ENCODE peak calls at places on chromosomes 7 and 10, in five cellular contexts. One of them, this sample, is unnamed. For H3K4me1, the result is how much of the 10 kb centered on the place peaks cover.

GRCh38 chr7:158824028-158824427 is 5.3 kb downstream of the ESYT2 start:
- DNase-seq in body of pancreas: peak
- DNase-seq in A549: no peak
- DNase-seq in tibial nerve: no peak
- DNase-seq in CD4-positive, CD25-positive, alpha-beta regulatory T cell: peak
- DNase-seq in this sample: peak

GRCh38 chr7:94654764-94655561 is 970 bp downstream of the SGCE start:
- DNase-seq in body of pancreas: peak
- DNase-seq in A549: no peak
- DNase-seq in tibial nerve: no peak
- DNase-seq in CD4-positive, CD25-positive, alpha-beta regulatory T cell: no peak
- DNase-seq in this sample: peak

GRCh38 chr7:147412109-147412508 is 1178.5 kb upstream of the C7orf33 start:
- DNase-seq in body of pancreas: no peak
- DNase-seq in A549: no peak
- DNase-seq in tibial nerve: no peak
- DNase-seq in CD4-positive, CD25-positive, alpha-beta regulatory T cell: no peak
- DNase-seq in this sample: no peak

GRCh38 chr7:94888542-94888941 is 18.9 kb upstream of the PPP1R9A start:
- DNase-seq in body of pancreas: peak
- DNase-seq in A549: peak
- DNase-seq in tibial nerve: no peak
- DNase-seq in CD4-positive, CD25-positive, alpha-beta regulatory T cell: no peak
- DNase-seq in this sample: no peak

GRCh38 chr7:84194484-84195260 is at the start of gene SEMA3A:
- DNase-seq in body of pancreas: peak
- DNase-seq in A549: peak
- DNase-seq in tibial nerve: no peak
- DNase-seq in CD4-positive, CD25-positive, alpha-beta regulatory T cell: no peak
- DNase-seq in this sample: peak

GRCh38 chr10:58291538-58292174 is 22.7 kb downstream of the CISD1 start:
- DNase-seq in body of pancreas: peak
- DNase-seq in A549: peak
- DNase-seq in tibial nerve: no peak
- DNase-seq in CD4-positive, CD25-positive, alpha-beta regulatory T cell: no peak
- DNase-seq in this sample: no peak

GRCh38 chr7:99752354-99752753 is 17.4 kb upstream of the CYP3A7 start:
- DNase-seq in body of pancreas: peak
- DNase-seq in A549: no peak
- DNase-seq in tibial nerve: no peak
- DNase-seq in CD4-positive, CD25-positive, alpha-beta regulatory T cell: no peak
- DNase-seq in this sample: no peak

GRCh38 chr10:12400266-12400931 is 51.1 kb downstream of the CAMK1D start:
- DNase-seq in body of pancreas: no peak
- DNase-seq in A549: no peak
- DNase-seq in tibial nerve: no peak
- DNase-seq in CD4-positive, CD25-positive, alpha-beta regulatory T cell: no peak
- DNase-seq in this sample: no peak

GRCh38 chr10:3960496-3960895 is 175.5 kb upstream of the KLF6 start:
- DNase-seq in body of pancreas: no peak
- DNase-seq in A549: no peak
- DNase-seq in tibial nerve: no peak
- DNase-seq in CD4-positive, CD25-positive, alpha-beta regulatory T cell: no peak
- DNase-seq in this sample: no peak

GRCh38 chr7:84900215-84900614 is 286.6 kb downstream of the SEMA3D start:
- DNase-seq in body of pancreas: no peak
- DNase-seq in A549: no peak
- DNase-seq in tibial nerve: no peak
- DNase-seq in CD4-positive, CD25-positive, alpha-beta regulatory T cell: no peak
- DNase-seq in this sample: no peak

GRCh38 chr7:45292481-45292880 is 134.9 kb downstream of the RAMP3 start:
- DNase-seq in body of pancreas: no peak
- DNase-seq in A549: no peak
- DNase-seq in tibial nerve: no peak
- DNase-seq in CD4-positive, CD25-positive, alpha-beta regulatory T cell: no peak
- DNase-seq in this sample: no peak

GRCh38 chr7:76303829-76304505 is 1.5 kb downstream of the HSPB1 start:
- DNase-seq in body of pancreas: no peak
- DNase-seq in A549: no peak
- DNase-seq in tibial nerve: no peak
- DNase-seq in CD4-positive, CD25-positive, alpha-beta regulatory T cell: no peak
- DNase-seq in this sample: no peak

GRCh38 chr7:102286237-102287081 is at the start of gene SH2B2:
- DNase-seq in body of pancreas: peak
- DNase-seq in A549: no peak
- DNase-seq in tibial nerve: peak
- DNase-seq in CD4-positive, CD25-positive, alpha-beta regulatory T cell: peak
- DNase-seq in this sample: peak

GRCh38 chr7:92614586-92615237 is 24.5 kb upstream of the FAM133B start:
- DNase-seq in body of pancreas: peak
- DNase-seq in A549: no peak
- DNase-seq in tibial nerve: no peak
- DNase-seq in CD4-positive, CD25-positive, alpha-beta regulatory T cell: no peak
- DNase-seq in this sample: no peak

GRCh38 chr10:131570716-131571307 is 259.3 kb upstream of the TCERG1L start:
- DNase-seq in body of pancreas: no peak
- DNase-seq in A549: no peak
- DNase-seq in tibial nerve: no peak
- DNase-seq in CD4-positive, CD25-positive, alpha-beta regulatory T cell: no peak
- DNase-seq in this sample: no peak

GRCh38 chr10:63120554-63120953 is 12.6 kb upstream of the NRBF2 start:
- DNase-seq in body of pancreas: peak
- DNase-seq in A549: no peak
- DNase-seq in tibial nerve: no peak
- DNase-seq in CD4-positive, CD25-positive, alpha-beta regulatory T cell: no peak
- DNase-seq in this sample: no peak

GRCh38 chr10:71718165-71718678 is 1.4 kb downstream of the C10orf105 start:
- DNase-seq in body of pancreas: no peak
- DNase-seq in A549: no peak
- DNase-seq in tibial nerve: no peak
- DNase-seq in CD4-positive, CD25-positive, alpha-beta regulatory T cell: no peak
- DNase-seq in this sample: no peak

GRCh38 chr7:33334349-33334748 is 205.0 kb downstream of the BBS9 start:
- DNase-seq in body of pancreas: no peak
- DNase-seq in A549: no peak
- DNase-seq in tibial nerve: no peak
- DNase-seq in CD4-positive, CD25-positive, alpha-beta regulatory T cell: no peak
- DNase-seq in this sample: no peak

GRCh38 chr10:5442056-5442989 is 30.0 kb downstream of the NET1 start:
- DNase-seq in body of pancreas: peak
- DNase-seq in A549: peak
- DNase-seq in tibial nerve: no peak
- DNase-seq in CD4-positive, CD25-positive, alpha-beta regulatory T cell: peak
- DNase-seq in this sample: peak

GRCh38 chr10:103203466-103203865 is 10.4 kb upstream of the NT5C2 start:
- DNase-seq in body of pancreas: no peak
- DNase-seq in A549: no peak
- DNase-seq in tibial nerve: no peak
- DNase-seq in CD4-positive, CD25-positive, alpha-beta regulatory T cell: no peak
- DNase-seq in this sample: no peak

GRCh38 chr7:37920619-37921339 is at the start of gene EPDR1:
- DNase-seq in body of pancreas: peak
- DNase-seq in A549: peak
- DNase-seq in tibial nerve: peak
- DNase-seq in CD4-positive, CD25-positive, alpha-beta regulatory T cell: no peak
- DNase-seq in this sample: peak

GRCh38 chr10:118173326-118173725 is 126.6 kb upstream of the RAB11FIP2 start:
- DNase-seq in body of pancreas: no peak
- DNase-seq in A549: no peak
- DNase-seq in tibial nerve: no peak
- DNase-seq in CD4-positive, CD25-positive, alpha-beta regulatory T cell: no peak
- DNase-seq in this sample: no peak

GRCh38 chr7:96440328-96440727 is 118.4 kb upstream of the SLC25A13 start:
- DNase-seq in body of pancreas: no peak
- DNase-seq in A549: no peak
- DNase-seq in tibial nerve: no peak
- DNase-seq in CD4-positive, CD25-positive, alpha-beta regulatory T cell: no peak
- DNase-seq in this sample: no peak

GRCh38 chr10:69456880-69457693 is 5.8 kb downstream of the TSPAN15 start:
- DNase-seq in body of pancreas: no peak
- DNase-seq in A549: no peak
- DNase-seq in tibial nerve: no peak
- DNase-seq in CD4-positive, CD25-positive, alpha-beta regulatory T cell: no peak
- DNase-seq in this sample: no peak

GRCh38 chr10:17432738-17433137 is 21.7 kb downstream of the ST8SIA6 start:
- DNase-seq in body of pancreas: no peak
- DNase-seq in A549: no peak
- DNase-seq in tibial nerve: no peak
- DNase-seq in CD4-positive, CD25-positive, alpha-beta regulatory T cell: no peak
- DNase-seq in this sample: no peak

GRCh38 chr10:49187950-49188761 is at the start of gene TMEM273:
- DNase-seq in body of pancreas: peak
- DNase-seq in A549: no peak
- DNase-seq in tibial nerve: peak
- DNase-seq in CD4-positive, CD25-positive, alpha-beta regulatory T cell: no peak
- DNase-seq in this sample: no peak

GRCh38 chr7:68622500-68622899 is 975.8 kb upstream of the AUTS2 start:
- DNase-seq in body of pancreas: no peak
- DNase-seq in A549: no peak
- DNase-seq in tibial nerve: no peak
- DNase-seq in CD4-positive, CD25-positive, alpha-beta regulatory T cell: no peak
- DNase-seq in this sample: no peak

GRCh38 chr10:131658476-131659110 is 242.2 kb upstream of the PPP2R2D start:
- DNase-seq in body of pancreas: no peak
- DNase-seq in A549: no peak
- DNase-seq in tibial nerve: no peak
- DNase-seq in CD4-positive, CD25-positive, alpha-beta regulatory T cell: no peak
- DNase-seq in this sample: no peak

GRCh38 chr7:32573110-32573687 is 77.9 kb downstream of the AVL9 start:
- DNase-seq in body of pancreas: no peak
- DNase-seq in A549: no peak
- DNase-seq in tibial nerve: no peak
- DNase-seq in CD4-positive, CD25-positive, alpha-beta regulatory T cell: no peak
- DNase-seq in this sample: no peak

DNA sequence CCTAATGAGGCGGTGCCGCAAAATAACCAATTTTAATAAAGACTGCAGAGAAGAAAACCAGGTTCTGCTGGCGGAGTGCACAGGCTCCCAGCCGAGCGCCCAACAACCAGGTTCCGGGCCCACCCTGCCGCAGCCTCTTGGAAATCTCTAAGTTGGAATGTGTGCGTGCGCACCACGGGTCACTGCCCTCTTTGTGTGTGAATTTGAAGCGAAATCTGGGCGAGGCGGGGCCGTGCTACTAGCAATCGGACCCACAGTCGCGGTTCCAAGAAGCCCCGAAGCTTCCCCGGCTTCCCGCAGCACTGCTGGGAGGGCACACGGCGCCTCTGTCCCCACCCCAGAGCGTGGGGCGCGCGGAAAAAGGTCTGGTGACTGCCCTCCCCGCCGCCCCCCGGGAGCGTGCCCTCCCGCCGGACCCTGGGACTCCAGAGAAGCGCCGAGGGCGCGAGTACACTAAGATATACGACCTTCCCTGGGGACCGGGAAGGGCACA is 652 bp upstream of the MAP3K8 start:
- DNase-seq in body of pancreas: peak
- DNase-seq in A549: peak
- DNase-seq in tibial nerve: peak
- DNase-seq in CD4-positive, CD25-positive, alpha-beta regulatory T cell: no peak
- DNase-seq in this sample: peak
- H3K4me1 ChIP-seq in body of pancreas: under half
- H3K4me1 ChIP-seq in A549: under half
- H3K4me1 ChIP-seq in tibial nerve: under half
- H3K4me1 ChIP-seq in CD4-positive, CD25-positive, alpha-beta regulatory T cell: under half
- H3K4me1 ChIP-seq in this sample: under half

GRCh38 chr10:24255907-24256306 is 47.0 kb downstream of the KIAA1217 start:
- DNase-seq in body of pancreas: no peak
- DNase-seq in A549: no peak
- DNase-seq in tibial nerve: no peak
- DNase-seq in CD4-positive, CD25-positive, alpha-beta regulatory T cell: no peak
- DNase-seq in this sample: no peak

GRCh38 chr10:24255115-24255895 is 46.4 kb downstream of the KIAA1217 start:
- DNase-seq in body of pancreas: no peak
- DNase-seq in A549: no peak
- DNase-seq in tibial nerve: no peak
- DNase-seq in CD4-positive, CD25-positive, alpha-beta regulatory T cell: no peak
- DNase-seq in this sample: no peak

GRCh38 chr10:24254180-24254579 is 45.2 kb downstream of the KIAA1217 start:
- DNase-seq in body of pancreas: no peak
- DNase-seq in A549: no peak
- DNase-seq in tibial nerve: no peak
- DNase-seq in CD4-positive, CD25-positive, alpha-beta regulatory T cell: no peak
- DNase-seq in this sample: no peak

GRCh38 chr10:24257588-24257987 is 48.6 kb downstream of the KIAA1217 start:
- DNase-seq in body of pancreas: no peak
- DNase-seq in A549: no peak
- DNase-seq in tibial nerve: no peak
- DNase-seq in CD4-positive, CD25-positive, alpha-beta regulatory T cell: no peak
- DNase-seq in this sample: no peak

GRCh38 chr10:24256619-24257018 is 47.7 kb downstream of the KIAA1217 start:
- DNase-seq in body of pancreas: no peak
- DNase-seq in A549: no peak
- DNase-seq in tibial nerve: no peak
- DNase-seq in CD4-positive, CD25-positive, alpha-beta regulatory T cell: no peak
- DNase-seq in this sample: no peak
- H3K4me3 ChIP-seq in body of pancreas: no peak
- H3K4me3 ChIP-seq in A549: no peak
- H3K4me3 ChIP-seq in tibial nerve: no peak
- H3K4me3 ChIP-seq in CD4-positive, CD25-positive, alpha-beta regulatory T cell: no peak
- H3K4me3 ChIP-seq in this sample: no peak

GRCh38 chr10:105700327-105700726 is 1059.2 kb downstream of the SORCS3 start:
- DNase-seq in body of pancreas: no peak
- DNase-seq in A549: no peak
- DNase-seq in tibial nerve: no peak
- DNase-seq in CD4-positive, CD25-positive, alpha-beta regulatory T cell: no peak
- DNase-seq in this sample: no peak

DNA sequence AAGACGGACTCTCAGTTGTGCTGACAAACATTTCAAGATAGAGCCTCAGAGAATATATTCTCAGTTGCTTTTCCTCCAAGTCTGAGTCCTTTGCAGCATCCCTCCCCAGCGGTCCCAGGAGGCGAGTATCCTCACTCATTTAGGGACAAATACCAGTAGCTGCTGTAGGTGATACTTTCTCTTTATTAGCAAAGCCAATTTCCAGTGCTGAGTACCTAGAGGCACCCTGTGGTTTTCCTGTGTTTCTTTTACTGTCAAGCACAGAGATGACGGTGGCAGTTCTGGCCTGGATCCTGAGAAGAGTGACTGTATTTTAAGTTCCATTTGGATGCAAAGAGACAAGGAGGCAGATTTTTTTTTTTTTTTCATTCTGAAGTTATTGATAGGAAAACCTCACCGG is 1058.4 kb downstream of the SORCS3 start:
- DNase-seq in body of pancreas: no peak
- DNase-seq in A549: no peak
- DNase-seq in tibial nerve: no peak
- DNase-seq in CD4-positive, CD25-positive, alpha-beta regulatory T cell: no peak
- DNase-seq in this sample: no peak
- H3K27ac ChIP-seq in body of pancreas: no peak
- H3K27ac ChIP-seq in A549: no peak
- H3K27ac ChIP-seq in tibial nerve: no peak
- H3K27ac ChIP-seq in CD4-positive, CD25-positive, alpha-beta regulatory T cell: no peak
- H3K27ac ChIP-seq in this sample: no peak

DNA sequence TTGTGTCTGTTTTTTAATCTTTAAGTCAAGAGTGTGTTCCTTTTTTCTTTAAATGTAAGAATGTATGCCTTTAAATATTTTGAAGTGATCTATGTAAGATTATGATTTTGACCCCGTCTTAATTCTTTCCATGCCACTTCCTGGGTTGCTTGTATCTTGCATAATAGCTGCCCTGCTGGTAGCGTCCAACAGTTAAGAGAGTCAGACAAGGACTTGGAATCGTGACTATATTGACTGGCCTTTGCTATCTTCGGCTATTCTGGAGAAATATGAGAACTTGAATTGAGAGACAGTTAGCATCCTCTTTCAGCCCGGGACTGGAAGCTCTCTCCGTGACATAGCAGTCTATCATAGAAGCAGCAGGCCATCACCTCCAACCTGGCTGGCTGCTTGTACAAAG is 13.0 kb downstream of the NRP1 start:
- DNase-seq in body of pancreas: no peak
- DNase-seq in A549: no peak
- DNase-seq in tibial nerve: no peak
- DNase-seq in CD4-positive, CD25-positive, alpha-beta regulatory T cell: no peak
- DNase-seq in this sample: no peak
- H3K4me1 ChIP-seq in body of pancreas: under half
- H3K4me1 ChIP-seq in A549: under half
- H3K4me1 ChIP-seq in tibial nerve: under half
- H3K4me1 ChIP-seq in CD4-positive, CD25-positive, alpha-beta regulatory T cell: under half
- H3K4me1 ChIP-seq in this sample: under half